ENCODE peak calls at places on chromosomes 2 and 18, in seven cellular contexts. Z is anterior cingulate cortex; T is NCI-H774; U is CD4-positive, CD25-positive, alpha-beta regulatory T cell; N is mammary epithelial cell; E is AG04450; I is neural crest cell. W is an unnamed sample.

GRCh38 chr2:8679827-8680731 is 1.8 kb upstream of the ID2 start:
- DNase-seq in N (no peak), U (no peak), Z (no peak), I (no peak), E (no peak), T (peak; percentile 84), W (no peak)

GRCh38 chr2:88254437-88255081 is 84.4 kb downstream of the THNSL2 start:
- DNase-seq in Z (no peak), E (no peak), I (no peak), T (no peak), U (no peak), N (peak; percentile 8), W (no peak)

GRCh38 chr2:100411841-100412292 is 5.6 kb downstream of the CHST10 start:
- DNase-seq in I (no peak), E (no peak), U (no peak), T (no peak), Z (no peak), N (no peak), W (no peak)

GRCh38 chr2:159249955-159250723 is 36.4 kb downstream of the WDSUB1 start:
- DNase-seq in I (no peak), E (no peak), Z (peak; percentile 5), U (peak; percentile 9), N (peak; percentile 94), T (peak; percentile 52), W (no peak)

GRCh38 chr2:25371253-25372241 is 29.8 kb upstream of the DNMT3A start:
- DNase-seq in Z (no peak), E (no peak), N (no peak), T (no peak), U (no peak), I (no peak), W (no peak)

GRCh38 chr18:49127606-49128190 is 176.9 kb upstream of the SMAD7 start:
- DNase-seq in U (no peak), N (no peak), T (no peak), I (no peak), Z (no peak), E (no peak), W (no peak)

GRCh38 chr2:121664086-121664485 is 14.8 kb upstream of the CLASP1 start:
- DNase-seq in U (no peak), N (peak; percentile 40), T (no peak), E (no peak), I (no peak), Z (no peak), W (no peak)

GRCh38 chr2:159904565-159905281 is 106.7 kb upstream of the CD302 start:
- DNase-seq in Z (no peak), I (peak; percentile 16), N (no peak), U (peak; percentile 92), T (peak; percentile 80), E (no peak), W (peak; percentile 45)

GRCh38 chr18:80196528-80197320 is 50.6 kb downstream of the PARD6G start:
- DNase-seq in E (no peak), Z (no peak), N (peak; percentile 76), U (no peak), I (no peak), T (no peak), W (no peak)

GRCh38 chr2:188966079-188966571 is 8.0 kb upstream of the COL3A1 start:
- DNase-seq in N (no peak), T (no peak), I (no peak), E (no peak), U (no peak), Z (no peak), W (no peak)

GRCh38 chr2:231640646-231641111 is 48.0 kb downstream of the TEX44 start:
- DNase-seq in Z (peak; percentile 69), U (no peak), E (no peak), T (peak; percentile 21), I (no peak), N (no peak), W (no peak)

GRCh38 chr2:5473596-5473995 is 218.6 kb upstream of the SOX11 start:
- DNase-seq in T (no peak), I (no peak), N (no peak), Z (no peak), U (no peak), E (no peak), W (no peak)

W was measured in activated naive CD4-positive, alpha-beta T cell.